ENCODE peak calls at places on chromosomes 3 and 15, in six cellular contexts. V is IMR-90, Y is AG10803, C is ovary, P is Panc1, M is osteocyte. F is an unnamed sample.

GRCh38 chr3:116663161-116663885 is 46.3 kb upstream of the TUSC7 start:
- DNase-seq in V (no peak), Y (no peak), C (no peak), P (no peak), M (no peak), F (no peak)

GRCh38 chr3:59407425-59407824 is 357.6 kb upstream of the CFAP20DC start:
- DNase-seq in C (no peak), P (no peak), V (no peak), M (no peak), Y (no peak), F (no peak)

GRCh38 chr3:112813016-112813415 is 33.6 kb downstream of the CD200R1L start:
- DNase-seq in V (no peak), P (no peak), Y (peak), M (no peak), C (no peak), F (no peak)

GRCh38 chr3:126155280-126155640 is 25.1 kb downstream of the ALDH1L1 start:
- DNase-seq in Y (no peak), V (no peak), P (no peak), M (peak), C (no peak), F (no peak)

GRCh38 chr3:129934234-129935123 is 40.0 kb upstream of the TRH start:
- DNase-seq in M (no peak), V (peak), C (peak), Y (no peak), P (peak), F (no peak)

GRCh38 chr3:11090551-11090950 is 63.7 kb upstream of the HRH1 start:
- DNase-seq in C (no peak), V (no peak), P (no peak), M (no peak), Y (no peak), F (no peak)

GRCh38 chr3:71785594-71786472 is 885 bp upstream of the PROK2 start:
- DNase-seq in M (no peak), P (no peak), C (no peak), Y (peak), V (no peak), F (no peak)

GRCh38 chr15:79071901-79072300 is 18.7 kb downstream of the RASGRF1 start:
- DNase-seq in M (no peak), Y (peak), V (no peak), C (no peak), P (no peak), F (no peak)

GRCh38 chr3:45191924-45192417 is 34.1 kb downstream of the TMEM158 start:
- DNase-seq in C (no peak), V (no peak), M (no peak), Y (no peak), P (no peak), F (no peak)

GRCh38 chr3:104805508-104805907 is 561.2 kb upstream of the ALCAM start:
- DNase-seq in Y (no peak), V (no peak), C (no peak), M (no peak), P (no peak), F (no peak)

GRCh38 chr3:184323696-184324095 is 9.3 kb downstream of the EIF4G1 start:
- DNase-seq in C (no peak), Y (no peak), P (no peak), V (no peak), M (no peak), F (no peak)

GRCh38 chr15:91168457-91168856 is 68.4 kb downstream of the SV2B start:
- DNase-seq in P (no peak), C (no peak), V (no peak), Y (no peak), M (no peak), F (no peak)

GRCh38 chr3:38047896-38048295 is 8.9 kb downstream of the DLEC1 start:
- DNase-seq in C (no peak), Y (no peak), V (no peak), M (no peak), P (no peak), F (no peak)

GRCh38 chr3:114879059-114880031 is 267.7 kb downstream of the ZBTB20 start:
- DNase-seq in P (no peak), Y (peak), C (no peak), V (peak), M (no peak), F (peak)

GRCh38 chr3:169591983-169592644 is 71.4 kb downstream of the MECOM start:
- DNase-seq in C (no peak), Y (no peak), M (no peak), P (no peak), V (peak), F (no peak)

GRCh38 chr15:82972990-82973389 is 13.0 kb upstream of the RAMAC start:
- DNase-seq in V (no peak), P (no peak), M (no peak), Y (peak), C (no peak), F (no peak)

GRCh38 chr3:193883551-193883950 is 252.4 kb upstream of the HES1 start:
- DNase-seq in V (peak), C (no peak), M (no peak), P (no peak), Y (no peak), F (no peak)

GRCh38 chr15:63134245-63134644 is 12.6 kb downstream of the LACTB start:
- DNase-seq in P (no peak), M (no peak), V (no peak), Y (no peak), C (no peak), F (no peak)

GRCh38 chr3:126180477-126181397 is at the start of gene ALDH1L1:
- DNase-seq in C (peak), P (no peak), V (peak), Y (peak), M (no peak), F (no peak)

GRCh38 chr15:100934735-100935134 is 15.6 kb downstream of the LRRK1 start:
- DNase-seq in M (no peak), P (no peak), C (no peak), V (peak), Y (no peak), F (peak)

GRCh38 chr3:181549266-181549665 is 162.5 kb upstream of the SOX2 start:
- DNase-seq in V (no peak), C (no peak), M (no peak), P (no peak), Y (no peak), F (no peak)

GRCh38 chr3:29764059-29764458 is 483.2 kb downstream of the RBMS3 start:
- DNase-seq in Y (peak), C (no peak), P (no peak), M (no peak), V (peak), F (peak)

GRCh38 chr3:146044046-146044445 is 116.9 kb downstream of the PLOD2 start:
- DNase-seq in Y (no peak), M (no peak), V (no peak), C (no peak), P (no peak), F (peak)

GRCh38 chr3:150180349-150180748 is 209.7 kb upstream of the PFN2 start:
- DNase-seq in C (no peak), V (peak), P (no peak), Y (peak), M (no peak), F (peak)

GRCh38 chr3:18402140-18402834 is 22.9 kb downstream of the SATB1 start:
- DNase-seq in V (no peak), M (no peak), C (no peak), Y (no peak), P (no peak), F (no peak)

GRCh38 chr3:134432236-134432635 is 53.5 kb downstream of the ANAPC13 start:
- DNase-seq in P (no peak), C (no peak), M (no peak), V (no peak), Y (no peak), F (no peak)

GRCh38 chr3:131361464-131362421 is 19.8 kb upstream of the NUDT16 start:
- DNase-seq in Y (peak), P (peak), C (peak), M (no peak), V (peak), F (no peak)

GRCh38 chr3:178512627-178513026 is 23.6 kb upstream of the KCNMB2 start:
- DNase-seq in P (no peak), Y (no peak), M (no peak), V (no peak), C (no peak), F (no peak)

GRCh38 chr3:128190501-128190900 is 37.2 kb downstream of the EEFSEC start:
- DNase-seq in M (no peak), V (peak), Y (no peak), C (no peak), P (no peak), F (peak)

GRCh38 chr15:28075482-28076029 is 23.6 kb downstream of the OCA2 start:
- DNase-seq in V (no peak), P (no peak), C (no peak), M (no peak), Y (no peak), F (no peak)

GRCh38 chr3:130699765-130700164 is 46.9 kb downstream of the PIK3R4 start:
- DNase-seq in M (no peak), P (no peak), C (no peak), V (peak), Y (peak), F (peak)

GRCh38 chr3:119911748-119912147 is 129.8 kb downstream of the NR1I2 start:
- DNase-seq in V (no peak), C (no peak), M (no peak), Y (no peak), P (no peak), F (no peak)

GRCh38 chr15:78398076-78398825 is 39.8 kb upstream of the IREB2 start:
- DNase-seq in V (no peak), P (no peak), M (no peak), C (no peak), Y (no peak), F (no peak)

GRCh38 chr3:157692468-157692867 is 189.3 kb upstream of the VEPH1 start:
- DNase-seq in V (no peak), M (no peak), Y (no peak), P (no peak), C (no peak), F (no peak)

GRCh38 chr15:38129531-38130199 is 123.0 kb upstream of the SPRED1 start:
- DNase-seq in P (no peak), C (peak), M (no peak), Y (peak), V (peak), F (peak)

GRCh38 chr3:37974121-37974927 is 16.3 kb upstream of the VILL start:
- DNase-seq in M (no peak), V (peak), C (no peak), Y (peak), P (peak), F (peak)

GRCh38 chr15:57148236-57148635 is 228.1 kb upstream of the CGNL1 start:
- DNase-seq in P (no peak), Y (no peak), C (no peak), M (no peak), V (no peak), F (no peak)

GRCh38 chr3:10928396-10928960 is 64.1 kb upstream of the SLC6A1 start:
- DNase-seq in Y (no peak), C (no peak), V (no peak), M (no peak), P (no peak), F (no peak)

GRCh38 chr15:35329521-35329921 is 216.4 kb downstream of the DPH6 start:
- DNase-seq in M (no peak), C (no peak), P (no peak), Y (peak), V (peak), F (no peak)

GRCh38 chr15:35320911-35321310 is 225.1 kb downstream of the DPH6 start:
- DNase-seq in P (no peak), C (no peak), V (no peak), Y (no peak), M (no peak), F (no peak)

GRCh38 chr15:35321926-35322325 is 224.0 kb downstream of the DPH6 start:
- DNase-seq in V (no peak), C (no peak), P (no peak), M (no peak), Y (no peak), F (no peak)

GRCh38 chr15:35327789-35328188 is 218.2 kb downstream of the DPH6 start:
- DNase-seq in P (no peak), C (no peak), V (peak), M (no peak), Y (no peak), F (no peak)

DNA sequence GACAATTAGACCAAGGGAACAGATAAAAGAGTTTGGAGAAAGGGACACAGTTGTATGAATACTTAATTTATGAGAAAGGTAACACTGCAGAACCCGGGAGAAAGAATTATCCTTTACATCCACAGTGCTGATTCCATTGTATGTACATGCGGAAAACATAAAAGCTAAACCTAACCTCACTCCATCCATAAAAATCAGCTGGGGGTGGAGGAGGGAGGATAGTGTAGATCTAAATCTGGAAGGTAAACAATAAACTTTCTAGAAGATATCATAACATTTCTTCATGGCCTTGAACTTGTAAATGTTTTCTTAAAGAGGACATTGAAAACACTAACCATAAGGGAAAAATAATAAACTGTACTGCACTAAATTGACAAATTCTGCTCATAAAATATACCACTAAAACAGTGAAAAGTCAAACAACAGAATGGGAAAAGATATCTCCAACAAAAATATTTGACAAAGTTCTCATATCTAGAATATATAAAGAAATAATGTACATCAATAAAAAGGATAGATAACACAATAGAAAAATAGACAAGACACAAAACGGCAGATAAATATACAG is 220.5 kb downstream of the DPH6 start:
- DNase-seq in C (no peak), Y (no peak), M (no peak), V (no peak), P (no peak), F (no peak)
- TF ChIP-seq CTCF in C (no peak), Y (no peak), M (no peak), V (no peak), P (no peak), F (no peak)

DNA sequence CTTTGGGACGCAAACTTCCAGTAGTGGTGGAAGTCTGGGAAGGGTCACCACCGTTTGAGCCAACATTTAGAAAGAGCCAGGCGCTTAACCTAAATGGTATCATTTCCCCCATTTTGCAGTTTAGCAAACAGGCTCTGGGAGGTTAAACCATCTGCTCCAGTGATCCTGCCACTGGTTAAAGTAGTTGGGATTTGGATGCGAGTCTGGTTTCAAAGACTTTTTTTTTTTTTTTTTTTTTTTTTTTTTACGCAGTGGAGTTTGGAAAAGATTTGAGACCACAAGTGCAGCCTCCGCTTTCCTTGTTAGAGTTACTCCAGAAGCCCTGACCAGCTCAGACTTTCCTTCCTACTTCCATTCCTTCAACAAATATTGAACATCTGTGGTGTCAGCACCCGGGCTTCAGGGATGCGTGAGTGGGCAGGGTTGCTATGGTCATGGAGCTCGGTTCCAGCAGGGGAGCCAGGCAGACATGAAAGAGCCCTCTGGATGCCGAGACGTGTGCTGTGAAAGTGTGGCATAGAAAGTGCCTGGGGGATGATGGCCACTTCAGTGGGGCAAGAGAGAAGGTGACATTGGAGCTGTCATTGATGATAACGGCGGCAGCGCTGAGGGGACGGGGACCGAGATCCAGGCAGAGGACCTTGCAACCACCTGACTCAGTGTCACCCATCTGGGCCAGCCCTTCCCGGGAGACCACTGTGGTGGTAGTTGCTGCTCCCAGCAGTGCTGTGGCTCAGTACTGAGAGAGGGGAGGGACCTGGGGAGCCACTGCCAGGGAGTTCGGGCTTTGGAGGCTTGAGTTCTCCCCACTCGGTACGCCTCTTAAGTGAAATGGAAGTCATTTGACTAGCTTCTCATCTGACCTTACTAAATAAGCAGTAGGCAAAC is 1.1 kb upstream of the RNU6-1 start:
- DNase-seq in P (no peak), V (peak), M (no peak), C (no peak), Y (peak), F (peak)
- TF ChIP-seq CTCF in P (no peak), V (peak), M (no peak), C (no peak), Y (no peak), F (no peak)

GRCh38 chr15:48360841-48361240 is 29.6 kb downstream of the DUT start:
- DNase-seq in Y (peak), C (no peak), P (no peak), M (no peak), V (peak), F (no peak)

GRCh38 chr15:48358681-48359152 is 27.5 kb downstream of the DUT start:
- DNase-seq in C (no peak), M (no peak), Y (peak), V (peak), P (no peak), F (no peak)

GRCh38 chr15:48355377-48355776 is 24.1 kb downstream of the DUT start:
- DNase-seq in V (peak), M (no peak), P (no peak), Y (peak), C (no peak), F (no peak)

GRCh38 chr15:48354694-48355303 is 23.6 kb downstream of the DUT start:
- DNase-seq in Y (peak), P (no peak), M (no peak), V (peak), C (no peak), F (no peak)

GRCh38 chr15:48358229-48358641 is 27.0 kb downstream of the DUT start:
- DNase-seq in C (no peak), M (no peak), Y (peak), V (peak), P (no peak), F (peak)
- TF ChIP-seq CTCF in C (peak), M (peak), Y (peak), V (peak), P (peak), F (peak)

GRCh38 chr15:46312133-46312740 is 677.4 kb downstream of the SQOR start:
- DNase-seq in P (peak), M (no peak), C (no peak), V (peak), Y (peak), F (peak)
- TF ChIP-seq CTCF in P (peak), M (peak), C (no peak), V (peak), Y (peak), F (peak)

DNA sequence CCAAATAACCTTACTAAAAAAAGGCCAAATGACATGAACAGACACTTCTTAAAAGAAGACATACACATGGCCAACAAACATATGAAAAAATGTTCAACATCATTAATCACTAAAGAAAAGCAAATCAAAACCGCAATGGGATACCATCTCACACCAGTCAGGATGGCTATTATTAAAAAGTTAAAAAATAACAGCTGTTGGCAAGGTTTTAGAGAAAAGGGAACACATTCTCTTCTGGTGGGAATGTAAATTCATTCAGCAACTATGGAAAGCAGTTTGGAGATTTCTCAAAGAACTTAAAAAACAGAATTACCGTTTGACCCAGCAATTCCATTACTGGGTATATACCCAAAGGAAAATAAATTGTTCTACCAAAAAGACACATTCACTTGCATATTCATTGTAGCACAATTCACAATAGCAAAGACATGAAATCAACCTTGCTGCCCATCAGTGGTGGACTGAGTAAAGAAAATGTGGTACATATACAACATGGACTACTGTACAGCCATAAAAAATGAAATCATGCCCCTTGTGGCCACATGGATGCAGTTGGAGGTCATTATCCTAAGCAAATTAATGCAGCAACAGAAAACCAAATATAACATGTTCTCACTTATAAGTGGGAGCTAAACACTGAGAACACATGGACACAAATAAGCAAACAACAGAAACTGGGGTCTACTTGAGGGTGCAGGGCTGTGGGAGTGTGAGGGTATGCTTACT is 190.7 kb upstream of the MCTP2 start:
- DNase-seq in M (no peak), C (no peak), P (no peak), V (no peak), Y (peak), F (no peak)
- TF ChIP-seq CTCF in M (no peak), C (no peak), P (no peak), V (no peak), Y (peak), F (peak)

GRCh38 chr15:48872632-48873031 is 5.3 kb upstream of the EID1 start:
- DNase-seq in M (no peak), P (no peak), V (no peak), C (no peak), Y (no peak), F (no peak)

GRCh38 chr15:48880070-48880634 is 2.2 kb downstream of the EID1 start:
- DNase-seq in C (no peak), M (no peak), Y (no peak), P (no peak), V (no peak), F (no peak)

GRCh38 chr15:48875241-48875640 is 2.7 kb upstream of the EID1 start:
- DNase-seq in M (no peak), Y (no peak), C (no peak), P (no peak), V (no peak), F (no peak)

GRCh38 chr15:48877630-48878595 is at the start of gene EID1:
- DNase-seq in M (peak), P (peak), V (peak), Y (peak), C (peak), F (peak)

GRCh38 chr15:48876057-48876456 is 1.9 kb upstream of the EID1 start:
- DNase-seq in P (no peak), M (no peak), C (no peak), Y (no peak), V (no peak), F (no peak)
- TF ChIP-seq CTCF in P (no peak), M (no peak), C (no peak), Y (no peak), V (no peak), F (no peak)

GRCh38 chr3:152183473-152183872 is 85.3 kb upstream of the MBNL1 start:
- DNase-seq in M (no peak), P (no peak), C (peak), V (peak), Y (no peak), F (no peak)
- TF ChIP-seq CTCF in M (peak), P (peak), C (no peak), V (peak), Y (peak), F (peak)

F was measured in HFFc6.